ENCODE peak calls at places on chromosomes 7 and 10, in five cellular contexts. Q is activated T-cell treated with anti-CD3 and anti-CD28 coated beads, Interleukin-2, amount 50 U/mL, for 72 hours; G is astrocyte of the cerebellum; C is HEK293T; L is fibroblast of gingiva. N is an unnamed sample.

GRCh38 chr10:24513155-24513554 is 210.5 kb downstream of the ARHGAP21 start:
- DNase-seq in Q (no peak), G (peak), C (peak), L (peak), N (no peak)

GRCh38 chr7:93228302-93228701 is 2.0 kb upstream of the HEPACAM2 start:
- DNase-seq in Q (peak), G (peak), C (peak), L (peak), N (peak)

GRCh38 chr10:131850490-131850880 is 50.3 kb upstream of the PPP2R2D start:
- DNase-seq in Q (no peak), G (no peak), C (no peak), L (no peak), N (peak)

GRCh38 chr10:97882142-97883091 is 32.8 kb downstream of the GOLGA7B start:
- DNase-seq in Q (no peak), G (no peak), C (no peak), L (peak), N (no peak)

GRCh38 chr10:126425051-126425450 is 36.8 kb upstream of the ADAM12 start:
- DNase-seq in Q (no peak), G (no peak), C (no peak), L (no peak), N (no peak)

GRCh38 chr7:142301923-142302550 is 44.2 kb upstream of the PRSS58 start:
- DNase-seq in Q (no peak), G (no peak), C (peak), L (no peak), N (no peak)

GRCh38 chr10:15155978-15156377 is 12.5 kb downstream of the NMT2 start:
- DNase-seq in Q (no peak), G (no peak), C (no peak), L (no peak), N (no peak)

GRCh38 chr7:1459930-1460756 is 873 bp upstream of the MICALL2 start:
- DNase-seq in Q (no peak), G (no peak), C (no peak), L (peak), N (no peak)

GRCh38 chr10:17387861-17388503 is 66.4 kb downstream of the ST8SIA6 start:
- DNase-seq in Q (no peak), G (no peak), C (no peak), L (no peak), N (no peak)

GRCh38 chr10:89653410-89653828 is 8.4 kb upstream of the PANK1 start:
- DNase-seq in Q (no peak), G (peak), C (no peak), L (no peak), N (no peak)

GRCh38 chr10:102040721-102041120 is 15.3 kb downstream of the ARMH3 start:
- DNase-seq in Q (no peak), G (no peak), C (peak), L (no peak), N (no peak)